ENCODE peak calls at places on chromosomes 6 and 20, in ten cellular contexts. P is heart right ventricle; W is fibroblast of villous mesenchyme; O is uterus; D is AG04450; K is upper lobe of right lung; E is CD4-positive, alpha-beta T cell; N is epithelial cell of esophagus; U is Calu3; B is progenitor cell of endocrine pancreas. I is an unnamed sample.

GRCh38 chr6:145630598-145630997 is 104.7 kb downstream of the EPM2A start:
- DNase-seq in O (no peak), W (no peak), N (no peak), D (no peak), B (no peak), K (no peak), P (no peak), E (no peak), U (no peak), I (no peak)

GRCh38 chr6:149636116-149636515 is 12.4 kb downstream of the KATNA1 start:
- DNase-seq in O (no peak), E (no peak), D (peak; percentile 10), B (no peak), W (peak; percentile 62), U (no peak), N (peak; percentile 29), K (no peak), P (no peak), I (no peak)

GRCh38 chr6:54801669-54802068 is 44.9 kb upstream of the FAM83B start:
- DNase-seq in E (no peak), K (no peak), O (no peak), W (peak; percentile 91), P (no peak), B (no peak), N (peak; percentile 90), D (peak; percentile 63), U (peak; percentile 30), I (no peak)

GRCh38 chr6:129312865-129313264 is 397.1 kb downstream of the ARHGAP18 start:
- DNase-seq in W (peak; percentile 18), O (no peak), E (no peak), K (no peak), N (peak; percentile 57), U (peak; percentile 42), D (no peak), B (no peak), P (peak; percentile 17), I (no peak)

GRCh38 chr6:90982581-90982980 is 395.7 kb upstream of the MAP3K7 start:
- DNase-seq in P (no peak), W (no peak), K (no peak), D (no peak), B (no peak), N (no peak), O (no peak), E (no peak), U (no peak), I (no peak)

GRCh38 chr20:58959652-58960051 is 21.4 kb upstream of the NELFCD start:
- DNase-seq in D (no peak), O (no peak), K (no peak), N (no peak), B (no peak), W (no peak), U (no peak), E (no peak), P (no peak), I (no peak)

GRCh38 chr6:34934516-34934915 is 45.5 kb downstream of the ANKS1A start:
- DNase-seq in D (no peak), K (peak; percentile 82), O (peak; percentile 84), E (no peak), U (peak; percentile 17), B (no peak), W (peak; percentile 26), N (peak; percentile 79), P (peak; percentile 89), I (no peak)

GRCh38 chr6:12605888-12606345 is 110.7 kb upstream of the PHACTR1 start:
- DNase-seq in O (no peak), W (peak; percentile 71), N (peak; percentile 85), D (peak; percentile 36), K (no peak), P (peak; percentile 59), E (no peak), U (peak; percentile 60), B (peak; percentile 28), I (no peak)

GRCh38 chr20:8153281-8153908 is 21.3 kb downstream of the PLCB1 start:
- DNase-seq in U (no peak), P (no peak), K (no peak), N (peak; percentile 19), D (no peak), B (no peak), E (no peak), O (no peak), W (peak; percentile 51), I (no peak)

GRCh38 chr6:47310131-47310480 is 401 bp upstream of the TNFRSF21 start:
- DNase-seq in K (no peak), P (no peak), B (no peak), N (no peak), D (no peak), O (no peak), U (no peak), E (no peak), W (no peak), I (no peak)

GRCh38 chr6:119096683-119097310 is 18.3 kb upstream of the FAM184A start:
- DNase-seq in P (peak; percentile 86), U (no peak), N (peak; percentile 85), W (peak; percentile 30), D (no peak), B (no peak), O (peak; percentile 84), K (no peak), E (no peak), I (no peak)

GRCh38 chr6:137121401-137121997 is 51.9 kb downstream of the IL22RA2 start:
- DNase-seq in B (no peak), N (no peak), W (no peak), P (no peak), O (no peak), K (no peak), D (no peak), U (no peak), E (no peak), I (no peak)

DNA sequence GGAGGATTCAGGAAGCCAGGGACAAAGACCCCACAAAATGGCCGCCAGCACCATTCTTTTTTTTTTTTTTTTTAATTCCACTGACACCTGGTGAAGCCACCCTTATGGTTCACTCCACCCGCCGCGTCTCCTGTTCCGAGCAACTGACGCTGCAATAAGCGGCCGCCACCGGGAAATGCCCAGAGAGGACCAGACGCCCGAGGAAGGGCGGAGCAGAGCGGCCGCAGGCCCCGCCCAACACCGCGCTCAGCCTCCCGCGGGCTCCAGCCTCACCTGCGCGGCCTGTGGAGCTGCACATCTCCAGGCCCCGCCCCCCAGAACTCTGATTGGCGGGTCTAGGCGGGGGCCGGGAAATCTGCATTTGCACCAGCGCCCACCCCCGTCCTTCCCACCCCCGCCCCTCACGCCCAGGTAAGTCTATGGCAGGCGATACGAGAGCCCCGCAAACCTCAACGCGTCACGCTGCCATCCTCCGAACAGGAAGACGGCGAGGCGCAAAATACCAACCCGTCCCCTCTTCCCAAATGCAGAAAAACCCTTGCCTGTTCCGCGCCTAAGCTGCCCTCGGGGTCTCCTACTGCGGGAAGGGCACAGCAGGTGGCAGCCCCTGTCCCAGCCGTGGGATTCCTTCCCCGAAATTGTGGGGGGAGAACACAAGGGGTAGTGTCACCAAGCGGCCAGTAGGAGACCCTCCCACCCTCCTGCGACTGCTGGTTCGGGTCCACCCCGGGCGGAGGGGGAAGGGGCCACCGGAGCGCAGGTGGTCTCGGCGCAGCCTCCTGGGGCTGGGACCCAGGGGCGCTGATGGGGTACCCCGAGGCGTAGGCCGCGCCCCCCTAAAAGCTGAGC is 948 bp downstream of the ATP9A start:
- DNase-seq in U (peak; percentile 100), P (peak; percentile 49), N (peak; percentile 86), E (no peak), O (peak; percentile 70), B (peak; percentile 87), D (no peak), W (no peak), K (peak; percentile 94), I (peak; percentile 59)
- TF ChIP-seq CTCF in U (peak; percentile 72), P (no peak), N (peak; percentile 32), E (no peak), O (peak; percentile 42), B (peak; percentile 62), D (peak; percentile 48), W (peak; percentile 27), K (peak; percentile 21), I (peak; percentile 73)

DNA sequence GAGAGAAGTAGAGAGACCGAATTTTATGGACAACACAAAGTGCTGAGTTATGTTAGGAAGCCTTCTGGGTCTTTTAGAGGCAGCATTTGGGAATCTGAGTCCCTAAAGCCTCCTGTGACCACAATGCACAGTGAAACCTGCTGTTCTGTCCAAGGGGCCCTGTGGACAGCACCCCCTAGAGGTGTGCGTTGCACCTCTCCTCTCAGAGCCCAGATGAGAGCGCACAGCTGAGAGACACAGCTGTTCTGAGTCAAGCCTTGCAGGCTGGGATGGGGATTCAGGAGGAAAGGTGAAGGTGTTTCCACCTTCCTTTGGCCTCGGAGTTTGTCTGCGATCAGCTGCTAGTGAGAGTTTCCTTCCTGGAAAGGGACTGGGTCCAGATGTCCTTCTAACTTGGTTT is 13.0 kb downstream of the PCK1 start:
- DNase-seq in E (no peak), K (no peak), U (no peak), N (no peak), O (no peak), B (no peak), P (no peak), D (no peak), W (no peak), I (no peak)
- TF ChIP-seq CTCF in E (no peak), K (peak; percentile 28), U (peak; percentile 20), N (no peak), O (no peak), B (peak; percentile 50), P (no peak), D (no peak), W (no peak), I (peak; percentile 32)

GRCh38 chr20:10972219-10972860 is 298.5 kb upstream of the JAG1 start:
- DNase-seq in U (no peak), O (no peak), B (no peak), P (no peak), D (no peak), W (no peak), K (no peak), E (no peak), N (no peak), I (no peak)
- TF ChIP-seq CTCF in U (no peak), O (no peak), B (no peak), P (no peak), D (peak; percentile 29), W (peak; percentile 15), K (no peak), E (no peak), N (no peak), I (peak; percentile 54)

GRCh38 chr20:45972500-45973183 is 639 bp upstream of the ZNF335 start:
- DNase-seq in U (no peak), E (no peak), N (peak; percentile 99), O (no peak), D (no peak), W (no peak), K (peak; percentile 59), P (no peak), B (no peak), I (peak; percentile 38)

GRCh38 chr20:45970646-45971424 is 1.2 kb downstream of the ZNF335 start:
- DNase-seq in B (no peak), D (no peak), O (no peak), E (peak; percentile 20), W (peak; percentile 34), U (peak; percentile 33), K (peak; percentile 76), P (peak; percentile 48), N (peak; percentile 20), I (peak; percentile 92)

GRCh38 chr20:45971425-45971674 is 653 bp downstream of the ZNF335 start:
- DNase-seq in K (no peak), U (no peak), D (no peak), N (no peak), E (no peak), B (no peak), P (no peak), W (no peak), O (no peak), I (no peak)

GRCh38 chr20:45969712-45970634 is 2.0 kb downstream of the ZNF335 start:
- DNase-seq in D (peak; percentile 32), O (no peak), E (no peak), W (peak; percentile 76), P (no peak), K (peak; percentile 62), B (no peak), N (peak; percentile 77), U (peak; percentile 67), I (peak; percentile 18)

GRCh38 chr20:45971675-45972499 is at the start of gene ZNF335:
- DNase-seq in O (peak; percentile 96), D (peak; percentile 93), E (peak; percentile 95), U (peak; percentile 99), N (peak; percentile 95), W (peak; percentile 98), B (peak; percentile 92), P (peak; percentile 96), K (peak; percentile 97), I (peak; percentile 97)
- TF ChIP-seq CTCF in O (peak; percentile 76), D (peak; percentile 25), E (no peak), U (peak; percentile 35), N (peak; percentile 22), W (peak; percentile 18), B (peak; percentile 17), P (peak; percentile 50), K (peak; percentile 36), I (peak; percentile 64)

I was measured in chondrocyte.